ENCODE peak calls at places on chromosomes 7 and 10, in seven cellular contexts. F, S, J, K, G, Y and Z are unnamed samples.

GRCh38 chr7:107078517-107078966 is 34.0 kb downstream of the PRKAR2B start:
- DNase-seq in J (no peak), S (peak; percentile 52), F (no peak), K (no peak), Y (no peak), G (peak; percentile 63), Z (no peak)

GRCh38 chr7:50504646-50505546 is 54.7 kb upstream of the FIGNL1 start:
- DNase-seq in K (no peak), G (no peak), S (peak; percentile 29), J (no peak), Y (no peak), F (peak; percentile 49), Z (no peak)

GRCh38 chr10:66773418-66773817 is 152.4 kb upstream of the LRRTM3 start:
- DNase-seq in J (no peak), G (no peak), Y (no peak), F (no peak), S (no peak), K (no peak), Z (no peak)

GRCh38 chr7:29917583-29917982 is 72.0 kb downstream of the SCRN1 start:
- DNase-seq in G (no peak), K (peak; percentile 52), F (no peak), J (no peak), S (no peak), Y (no peak), Z (no peak)

GRCh38 chr10:34730726-34731125 is 84.4 kb downstream of the PARD3 start:
- DNase-seq in Y (no peak), S (peak; percentile 57), F (no peak), J (no peak), K (no peak), G (no peak), Z (no peak)

GRCh38 chr7:19815546-19815945 is 42.1 kb upstream of the TMEM196 start:
- DNase-seq in G (no peak), F (no peak), S (no peak), Y (no peak), J (peak; percentile 26), K (no peak), Z (no peak)

GRCh38 chr10:8043569-8044306 is 10.8 kb upstream of the GATA3 start:
- DNase-seq in F (peak; percentile 12), J (peak; percentile 89), Y (no peak), K (peak; percentile 84), S (no peak), G (no peak), Z (no peak)

GRCh38 chr10:14468726-14469125 is 138.0 kb upstream of the FRMD4A start:
- DNase-seq in F (no peak), J (no peak), G (no peak), S (no peak), Y (no peak), K (no peak), Z (no peak)

GRCh38 chr10:70540789-70541360 is 61.7 kb downstream of the PRF1 start:
- DNase-seq in K (no peak), F (no peak), S (no peak), Y (no peak), J (no peak), G (no peak), Z (no peak)

GRCh38 chr7:90298145-90299038 is 22.7 kb downstream of the FAM237B start:
- DNase-seq in J (peak; percentile 60), S (peak; percentile 84), K (no peak), F (no peak), Y (no peak), G (no peak), Z (no peak)

GRCh38 chr10:47402681-47403301 is 18.7 kb upstream of the ZNF488 start:
- DNase-seq in K (no peak), S (peak; percentile 94), J (peak; percentile 63), Y (no peak), F (peak; percentile 50), G (peak; percentile 46), Z (no peak)

GRCh38 chr7:92875719-92876118 is 39.3 kb upstream of the CDK6 start:
- DNase-seq in G (no peak), F (no peak), S (no peak), J (no peak), K (no peak), Y (no peak), Z (no peak)

GRCh38 chr7:66682350-66683093 is 53.8 kb downstream of the KCTD7 start:
- DNase-seq in J (peak; percentile 69), S (peak; percentile 26), Y (peak; percentile 79), F (peak; percentile 51), G (peak; percentile 69), K (no peak), Z (no peak)

GRCh38 chr7:11458736-11459483 is 373.1 kb downstream of the THSD7A start:
- DNase-seq in K (no peak), S (peak; percentile 93), J (no peak), Y (no peak), G (no peak), F (no peak), Z (no peak)

GRCh38 chr10:77069020-77069419 is 568.6 kb downstream of the KCNMA1 start:
- DNase-seq in J (no peak), S (no peak), G (no peak), K (no peak), F (no peak), Y (no peak), Z (no peak)

GRCh38 chr7:118195837-118196474 is 12.0 kb downstream of the LSM8 start:
- DNase-seq in F (no peak), S (peak; percentile 74), J (peak; percentile 90), G (no peak), K (no peak), Y (no peak), Z (no peak)

GRCh38 chr7:152619027-152619739 is 56.8 kb downstream of the XRCC2 start:
- DNase-seq in G (no peak), K (no peak), J (no peak), Y (no peak), F (no peak), S (no peak), Z (no peak)

DNA sequence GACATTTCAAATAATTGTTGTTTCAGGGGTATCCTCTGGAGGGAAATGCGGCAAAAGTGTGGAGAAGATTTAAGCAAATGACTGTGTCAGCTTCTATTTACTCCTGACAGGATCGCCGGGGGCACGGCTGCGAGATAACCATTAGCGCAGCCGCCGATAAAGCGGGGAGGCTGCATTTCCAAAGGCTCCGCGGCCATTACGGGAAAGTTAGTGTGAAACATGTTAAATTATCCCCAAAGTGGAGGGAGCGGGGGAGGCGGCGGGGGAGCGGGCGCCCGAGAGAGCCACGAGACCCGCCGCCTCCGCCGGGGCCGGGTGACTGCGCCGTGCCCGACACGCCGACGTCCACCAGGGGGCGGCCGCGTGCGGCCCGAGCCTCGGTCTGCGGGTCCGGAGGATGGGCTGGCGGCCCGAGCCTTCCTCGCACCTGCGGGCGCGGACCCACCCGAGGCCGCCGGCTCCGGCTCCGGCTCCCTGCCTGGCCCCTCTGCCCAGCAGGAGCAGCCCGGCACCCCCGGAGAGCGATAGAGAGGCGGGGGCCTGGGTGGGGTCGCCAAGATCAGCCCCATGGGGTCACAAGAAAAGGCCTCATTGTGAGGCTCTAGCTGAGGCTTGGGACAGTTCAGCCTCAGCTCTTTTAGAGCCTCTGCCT is 74.4 kb upstream of the PAX2 start:
- DNase-seq in G (peak; percentile 55), J (peak; percentile 73), F (peak; percentile 33), K (no peak), S (peak; percentile 17), Y (no peak), Z (no peak)
- H3K4me3 ChIP-seq in G (no peak overlapping the region), J (peak overlapping the region; percentile 57), F (no peak overlapping the region), K (no peak overlapping the region), S (no peak overlapping the region), Y (no peak overlapping the region), Z (peak overlapping the region; percentile 12)

GRCh38 chr10:107166378-107166777 is 1.9 kb upstream of the SORCS1 start:
- DNase-seq in S (no peak), J (peak; percentile 48), Y (no peak), K (no peak), G (no peak), F (no peak), Z (no peak)
- TF ChIP-seq CTCF in S (no peak), J (peak; percentile 38), Y (no peak), K (no peak), G (no peak), F (no peak), Z (no peak)

DNA sequence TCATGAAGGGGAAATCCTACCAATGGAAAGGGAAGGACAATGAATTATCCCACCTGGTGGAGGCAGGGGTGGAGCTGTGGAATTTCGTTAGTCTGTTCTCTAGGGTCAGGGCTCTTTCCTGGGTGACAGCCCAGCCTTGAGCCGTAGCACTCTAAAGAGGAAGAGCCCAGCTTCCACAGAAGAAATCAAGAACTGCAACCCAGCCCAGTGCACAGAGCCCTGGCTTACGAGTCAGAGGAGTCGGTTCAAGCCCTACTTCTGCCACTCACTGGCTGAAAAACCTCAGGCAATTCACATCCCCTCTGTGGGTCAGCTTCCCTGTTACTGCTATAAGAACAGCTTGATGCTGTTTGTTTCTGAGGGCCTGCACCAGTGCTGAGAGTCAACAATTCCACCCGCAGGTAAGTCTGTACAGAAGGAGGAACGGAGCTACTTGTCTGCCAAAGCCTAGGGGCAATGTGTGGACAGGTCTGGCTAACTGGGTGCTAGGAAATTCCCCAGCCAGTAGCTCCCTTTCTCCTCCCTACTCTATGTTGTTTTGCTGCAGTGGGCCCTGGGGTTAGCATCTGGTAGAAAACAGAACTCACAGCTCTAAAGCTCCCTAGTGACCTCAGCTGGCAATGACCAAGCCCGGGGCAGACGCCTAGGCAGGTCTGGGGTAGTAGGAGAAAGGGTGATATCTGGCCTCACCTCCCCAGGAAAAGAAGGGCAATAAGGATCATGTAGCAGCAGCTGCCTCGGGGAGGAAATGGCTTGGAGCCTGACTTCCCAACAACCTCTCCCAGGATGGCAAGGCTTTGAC is 3.3 kb downstream of the AVPI1 start:
- DNase-seq in F (no peak), S (peak; percentile 50), J (peak; percentile 31), K (no peak), Y (no peak), G (peak; percentile 57), Z (no peak)
- H3K4me3 ChIP-seq in F (peak overlapping the region; percentile 74), S (no peak overlapping the region), J (no peak overlapping the region), K (peak overlapping the region; percentile 86), Y (peak overlapping the region; percentile 68), G (peak overlapping the region; percentile 79), Z (peak overlapping the region; percentile 88)

GRCh38 chr7:129502708-129503685 is 666 bp downstream of the SMKR1 start:
- DNase-seq in S (no peak), Y (no peak), K (no peak), J (peak; percentile 69), F (no peak), G (no peak), Z (no peak)
- TF ChIP-seq CTCF in S (peak; percentile 14), Y (no peak), K (no peak), J (peak; percentile 32), F (no peak), G (no peak), Z (no peak)